ENCODE peak calls at places on chromosome 13, in eight cellular contexts. M, G, E, L, Q, V, K and H are unnamed samples.

GRCh38 chr13:49112782-49113525 is 107.2 kb upstream of the MLNR start:
- DNase-seq in Q (no peak), G (no peak), L (no peak), V (no peak), E (no peak), K (no peak), M (no peak), H (no peak)

GRCh38 chr13:32200741-32201140 is 114.4 kb downstream of the ZAR1L start:
- DNase-seq in L (no peak), G (no peak), M (no peak), E (no peak), Q (no peak), K (no peak), V (no peak), H (no peak)

GRCh38 chr13:102651892-102652291 is 43.0 kb downstream of the METTL21C start:
- DNase-seq in E (no peak), K (no peak), V (no peak), M (no peak), L (no peak), Q (no peak), G (no peak), H (no peak)

GRCh38 chr13:43558312-43558711 is 228.5 kb downstream of the ENOX1 start:
- DNase-seq in M (no peak), G (no peak), K (no peak), L (no peak), E (no peak), V (no peak), Q (no peak), H (no peak)

GRCh38 chr13:40402931-40403412 is 263.5 kb downstream of the FOXO1 start:
- DNase-seq in M (no peak), G (peak; percentile 89), Q (peak; percentile 64), L (no peak), V (no peak), E (no peak), K (no peak), H (no peak)

GRCh38 chr13:48571121-48571901 is 38.4 kb upstream of the RCBTB2 start:
- DNase-seq in G (peak; percentile 48), K (no peak), M (no peak), Q (no peak), E (no peak), V (no peak), L (no peak), H (no peak)

GRCh38 chr13:99281811-99282263 is 23.7 kb upstream of the GPR18 start:
- DNase-seq in L (no peak), K (peak; percentile 51), Q (peak; percentile 85), V (no peak), G (no peak), M (no peak), E (no peak), H (no peak)

GRCh38 chr13:98445340-98446233 is 131.3 kb downstream of the STK24 start:
- DNase-seq in M (peak; percentile 15), Q (peak; percentile 90), L (no peak), G (peak; percentile 52), V (peak; percentile 67), K (peak; percentile 71), E (peak; percentile 38), H (peak; percentile 88)

GRCh38 chr13:49082653-49083536 is 107.2 kb downstream of the FNDC3A start:
- DNase-seq in G (no peak), K (no peak), M (peak; percentile 59), L (no peak), V (no peak), E (no peak), Q (no peak), H (no peak)

GRCh38 chr13:106052200-106052767 is 483.2 kb downstream of the EFNB2 start:
- DNase-seq in V (no peak), K (no peak), E (no peak), L (no peak), G (no peak), M (no peak), Q (no peak), H (no peak)

GRCh38 chr13:60164490-60164889 is 762 bp upstream of the DIAPH3 start:
- DNase-seq in K (no peak), G (no peak), E (no peak), L (no peak), V (no peak), Q (no peak), M (no peak), H (no peak)

GRCh38 chr13:84377071-84377470 is 494.8 kb upstream of the SLITRK1 start:
- DNase-seq in G (no peak), L (no peak), K (no peak), Q (no peak), M (no peak), E (no peak), V (no peak), H (no peak)

GRCh38 chr13:52070929-52071523 is 46.5 kb downstream of the UTP14C start:
- DNase-seq in L (no peak), V (no peak), G (peak; percentile 17), M (no peak), K (no peak), Q (no peak), E (no peak), H (no peak)

GRCh38 chr13:76991432-76991795 is 467 bp upstream of the CLN5 start:
- DNase-seq in E (no peak), V (peak; percentile 35), G (peak; percentile 39), K (peak; percentile 73), M (no peak), L (no peak), Q (peak; percentile 66), H (no peak)

GRCh38 chr13:71968025-71968424 is 101.0 kb upstream of the DACH1 start:
- DNase-seq in G (peak; percentile 51), K (no peak), E (no peak), M (no peak), L (no peak), Q (no peak), V (no peak), H (no peak)

GRCh38 chr13:44022196-44022595 is 142.5 kb downstream of the LACC1 start:
- DNase-seq in Q (no peak), M (no peak), E (no peak), V (no peak), L (no peak), G (no peak), K (no peak), H (no peak)

GRCh38 chr13:71513414-71514063 is 353.5 kb downstream of the DACH1 start:
- DNase-seq in G (no peak), Q (no peak), M (no peak), K (no peak), V (no peak), E (peak; percentile 59), L (no peak), H (no peak)

GRCh38 chr13:114309086-114309485 is 5.2 kb upstream of the CHAMP1 start:
- DNase-seq in L (no peak), M (no peak), E (no peak), V (no peak), G (no peak), K (no peak), Q (no peak), H (no peak)

GRCh38 chr13:92224052-92224821 is 825.8 kb downstream of the GPC5 start:
- DNase-seq in V (no peak), Q (peak; percentile 42), K (no peak), G (no peak), L (no peak), M (no peak), E (no peak), H (no peak)

GRCh38 chr13:42064259-42064658 is 15.8 kb downstream of the DGKH start:
- DNase-seq in L (no peak), K (no peak), Q (peak; percentile 36), V (no peak), M (no peak), G (peak; percentile 79), E (no peak), H (no peak)

GRCh38 chr13:41465215-41465907 is 8.0 kb downstream of the RGCC start:
- DNase-seq in E (no peak), L (no peak), K (peak; percentile 78), G (peak; percentile 98), M (no peak), V (peak; percentile 75), Q (peak; percentile 71), H (peak; percentile 74)